ENCODE peak calls at places on chromosomes 4 and X, in five cellular contexts. G, K, W, A and U are unnamed samples.

GRCh38 chrX:57368158-57368557 is 81.7 kb downstream of the FAAH2 start:
- DNase-seq in K (no peak), A (no peak), W (no peak), G (no peak), U (no peak)

GRCh38 chr4:40626183-40626990 is 3.3 kb downstream of the RBM47 start:
- DNase-seq in A (no peak), G (no peak), K (no peak), W (no peak), U (no peak)

GRCh38 chr4:185580699-185581098 is 45.4 kb upstream of the PDLIM3 start:
- DNase-seq in A (no peak), W (no peak), K (no peak), G (no peak), U (no peak)

GRCh38 chrX:12929701-12930100 is 23.3 kb downstream of the TLR8 start:
- DNase-seq in A (no peak), G (no peak), W (no peak), K (no peak), U (no peak)

GRCh38 chrX:2374086-2374485 is 126.7 kb downstream of the DHRSX start:
- DNase-seq in K (no peak), W (no peak), G (no peak), A (no peak), U (no peak)

GRCh38 chrX:55342533-55343501 is 78.1 kb upstream of the PAGE3 start:
- DNase-seq in G (no peak), W (no peak), A (peak), K (no peak), U (no peak)

GRCh38 chr4:168335621-168336020 is 17.1 kb upstream of the DDX60 start:
- DNase-seq in A (no peak), W (no peak), K (no peak), G (no peak), U (no peak)

GRCh38 chr4:24703298-24703697 is 92.1 kb upstream of the SOD3 start:
- DNase-seq in G (no peak), K (no peak), A (no peak), W (no peak), U (no peak)

GRCh38 chr4:74968456-74969164 is 35.7 kb downstream of the PARM1 start:
- DNase-seq in A (no peak), G (no peak), W (no peak), K (no peak), U (no peak)

GRCh38 chr4:185534850-185535761 is at the start of gene PDLIM3:
- DNase-seq in K (peak), W (no peak), G (peak), A (no peak), U (no peak)

GRCh38 chrX:140432328-140433025 is 72.4 kb downstream of the SOX3 start:
- DNase-seq in G (no peak), A (no peak), W (no peak), K (no peak), U (no peak)

GRCh38 chr4:23202712-23203247 is 510.0 kb downstream of the GBA3 start:
- DNase-seq in A (no peak), W (no peak), K (no peak), G (no peak), U (no peak)

GRCh38 chrX:97705936-97706335 is 822.2 kb downstream of the RPA4 start:
- DNase-seq in G (no peak), W (no peak), A (no peak), K (no peak), U (no peak)

GRCh38 chr4:153181293-153182080 is 22.8 kb upstream of the TRIM2 start:
- DNase-seq in K (no peak), A (no peak), G (no peak), W (no peak), U (no peak)